ENCODE peak calls at places on chromosome X, in nine cellular contexts. C, H, E, V, X, B, L, S and R are unnamed samples.

GRCh38 chrX:56853436-56853835 is 124.4 kb downstream of the NBDY start:
- DNase-seq in C (no peak), H (no peak), E (no peak), V (no peak), X (no peak), B (no peak), L (no peak), S (no peak), R (no peak)

GRCh38 chrX:115226929-115227328 is 7.0 kb downstream of the LRCH2 start:
- DNase-seq in C (peak; percentile 25), H (no peak), E (no peak), V (no peak), X (no peak), B (peak; percentile 7), L (peak; percentile 48), S (no peak), R (no peak)

GRCh38 chrX:23752740-23753435 is 9.8 kb upstream of the ACOT9 start:
- DNase-seq in C (peak; percentile 43), H (no peak), E (peak; percentile 44), V (no peak), X (no peak), B (peak; percentile 33), L (no peak), S (no peak), R (no peak)

GRCh38 chrX:11059923-11060322 is 51.2 kb upstream of the HCCS start:
- DNase-seq in C (no peak), H (no peak), E (no peak), V (no peak), X (no peak), B (peak; percentile 10), L (no peak), S (no peak), R (no peak)

GRCh38 chrX:132488819-132489255 is at the start of gene MBNL3:
- DNase-seq in C (peak; percentile 49), H (peak; percentile 26), E (no peak), V (peak; percentile 76), X (peak; percentile 81), B (no peak), L (peak; percentile 82), S (peak; percentile 27), R (no peak)

GRCh38 chrX:46912673-46913491 is 661 bp downstream of the JADE3 start:
- DNase-seq in C (peak; percentile 39), H (no peak), E (no peak), V (peak; percentile 63), X (peak; percentile 36), B (peak; percentile 24), L (peak; percentile 66), S (peak; percentile 25), R (no peak)

GRCh38 chrX:107450823-107451509 is 1.5 kb downstream of the FRMPD3 start:
- DNase-seq in C (no peak), H (no peak), E (no peak), V (no peak), X (peak; percentile 37), B (no peak), L (peak; percentile 10), S (no peak), R (no peak)

GRCh38 chrX:79270401-79270800 is 96.7 kb downstream of the ITM2A start:
- DNase-seq in C (peak; percentile 8), H (no peak), E (no peak), V (peak; percentile 80), X (peak; percentile 53), B (no peak), L (peak; percentile 85), S (peak; percentile 21), R (peak; percentile 1)

GRCh38 chrX:47662144-47662657 is 3.2 kb upstream of the UXT start:
- DNase-seq in C (peak; percentile 90), H (no peak), E (peak; percentile 90), V (no peak), X (no peak), B (peak; percentile 90), L (no peak), S (no peak), R (peak; percentile 73)

GRCh38 chrX:39653656-39654055 is 444.1 kb downstream of the BCOR start:
- DNase-seq in C (no peak), H (no peak), E (no peak), V (no peak), X (no peak), B (no peak), L (no peak), S (no peak), R (no peak)

GRCh38 chrX:2955281-2955680 is 26.1 kb upstream of the ARSD start:
- DNase-seq in C (no peak), H (no peak), E (no peak), V (no peak), X (no peak), B (no peak), L (no peak), S (no peak), R (no peak)

GRCh38 chrX:129768586-129769466 is 10.9 kb upstream of the SASH3 start:
- DNase-seq in C (peak; percentile 31), H (no peak), E (no peak), V (peak; percentile 72), X (no peak), B (no peak), L (no peak), S (no peak), R (no peak)

GRCh38 chrX:129769467-129770154 is 10.1 kb upstream of the SASH3 start:
- DNase-seq in C (no peak), H (no peak), E (no peak), V (peak; percentile 91), X (peak; percentile 75), B (no peak), L (peak; percentile 95), S (no peak), R (no peak)

GRCh38 chrX:129773649-129774458 is 5.9 kb upstream of the SASH3 start:
- DNase-seq in C (no peak), H (no peak), E (no peak), V (no peak), X (no peak), B (no peak), L (peak; percentile 63), S (no peak), R (no peak)

GRCh38 chrX:129772796-129773431 is 6.8 kb upstream of the SASH3 start:
- DNase-seq in C (no peak), H (peak; percentile 50), E (no peak), V (peak; percentile 52), X (peak; percentile 88), B (no peak), L (peak; percentile 94), S (peak; percentile 43), R (no peak)

GRCh38 chrX:129771266-129771995 is 8.3 kb upstream of the SASH3 start:
- DNase-seq in C (no peak), H (no peak), E (no peak), V (peak; percentile 65), X (no peak), B (no peak), L (peak; percentile 62), S (no peak), R (no peak)
- H3K4me3 ChIP-seq in C (no peak overlapping the region), H (no peak overlapping the region), E (no peak overlapping the region), V (no peak overlapping the region), X (no peak overlapping the region), B (no peak overlapping the region), L (peak overlapping the region; percentile 7), S (no peak overlapping the region), R (no peak overlapping the region)

DNA sequence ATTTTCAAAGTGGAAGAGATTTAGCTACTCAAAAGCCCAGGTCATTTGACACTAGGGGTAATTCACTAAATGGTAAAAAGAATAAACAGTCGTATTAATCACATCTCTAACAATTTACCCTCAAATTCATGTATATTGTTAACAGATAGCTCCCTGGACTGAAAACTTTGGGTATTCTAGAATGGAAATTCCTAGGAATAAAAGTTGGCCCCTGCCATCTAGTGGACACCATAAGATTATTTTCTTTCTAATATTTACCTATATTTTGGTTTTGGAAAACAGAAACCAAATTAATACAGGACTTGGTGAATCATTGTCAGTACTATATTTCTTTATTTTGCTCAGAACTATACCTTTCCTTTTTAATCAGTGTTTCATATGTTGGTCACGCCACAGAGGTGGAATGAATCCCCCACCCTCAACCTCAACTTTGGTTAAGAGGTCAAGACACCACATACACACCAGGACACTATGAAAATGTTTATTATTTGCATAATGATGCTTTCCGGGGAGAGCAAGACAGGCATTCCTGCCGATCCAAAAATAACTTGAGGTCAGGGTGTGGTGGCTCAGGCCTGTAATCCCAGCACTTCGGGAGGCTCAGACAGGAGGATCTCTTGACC is 96.2 kb upstream of the APOOL start:
- DNase-seq in C (peak; percentile 10), H (no peak), E (no peak), V (no peak), X (no peak), B (no peak), L (no peak), S (no peak), R (no peak)
- TF ChIP-seq CTCF in C (peak; percentile 7), H (peak; percentile 15), E (no peak), V (no peak), X (no peak), B (no peak), L (no peak), S (peak; percentile 29), R (peak; percentile 37)

DNA sequence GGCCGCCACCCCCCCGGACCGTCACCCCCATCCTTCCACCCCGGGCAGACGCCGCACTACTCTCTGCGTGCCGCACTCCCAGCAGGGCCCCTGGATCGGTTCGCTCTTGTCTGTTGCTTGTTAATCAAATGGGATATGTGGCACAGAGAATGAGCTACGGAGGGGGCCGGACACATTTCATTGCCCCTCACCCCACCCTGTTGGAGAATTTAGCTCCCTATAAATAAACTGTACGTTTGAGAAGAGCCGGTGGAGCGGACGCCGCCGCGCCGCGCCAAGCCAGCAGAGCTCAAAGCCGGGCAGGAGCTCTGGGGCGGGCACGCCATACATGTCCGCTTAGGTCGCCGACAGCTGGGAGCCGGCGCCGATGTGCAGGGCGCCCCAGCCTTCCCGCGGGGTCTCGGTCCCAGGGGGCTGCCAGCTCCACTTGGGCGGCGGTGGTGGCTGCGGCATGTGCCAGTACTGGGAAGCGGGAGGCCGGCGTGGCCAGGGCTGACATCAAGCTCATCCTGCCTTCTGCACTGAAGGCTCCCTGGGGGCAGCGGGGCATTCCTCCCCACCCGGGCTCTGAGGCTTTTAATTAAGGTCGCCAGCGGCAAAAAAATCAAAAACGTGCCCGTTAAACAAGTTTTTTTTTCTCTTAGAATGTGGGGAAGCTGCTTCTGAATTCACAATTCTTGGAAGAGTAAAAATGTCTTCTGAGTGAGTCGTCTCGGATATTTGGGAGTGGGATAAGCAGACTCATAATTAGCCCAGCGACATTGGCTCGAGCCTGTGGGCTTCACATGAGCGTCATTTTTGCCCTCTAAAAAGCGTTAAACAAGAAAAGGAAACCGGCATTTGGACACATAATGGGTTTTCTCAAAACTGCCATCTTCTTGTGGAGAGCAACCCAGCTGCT is 1.1 kb upstream of the PCDH19 start:
- DNase-seq in C (no peak), H (no peak), E (no peak), V (no peak), X (no peak), B (no peak), L (no peak), S (no peak), R (no peak)
- H3K4me3 ChIP-seq in C (no peak overlapping the region), H (peak overlapping the region; percentile 50), E (no peak overlapping the region), V (no peak overlapping the region), X (no peak overlapping the region), B (no peak overlapping the region), L (no peak overlapping the region), S (peak overlapping the region; percentile 67), R (no peak overlapping the region)

GRCh38 chrX:7169627-7170026 is 21.7 kb upstream of the PUDP start:
- DNase-seq in C (no peak), H (no peak), E (no peak), V (no peak), X (no peak), B (no peak), L (no peak), S (no peak), R (no peak)

GRCh38 chrX:7168366-7168765 is 20.4 kb upstream of the PUDP start:
- DNase-seq in C (no peak), H (no peak), E (no peak), V (no peak), X (no peak), B (no peak), L (no peak), S (no peak), R (no peak)

GRCh38 chrX:7170903-7171302 is 22.9 kb upstream of the PUDP start:
- DNase-seq in C (peak; percentile 27), H (no peak), E (no peak), V (peak; percentile 29), X (no peak), B (peak; percentile 7), L (peak; percentile 13), S (no peak), R (no peak)
- TF ChIP-seq CTCF in C (peak; percentile 16), H (no peak), E (no peak), V (peak; percentile 53), X (peak; percentile 56), B (peak; percentile 62), L (peak; percentile 11), S (peak; percentile 27), R (peak; percentile 48)